ENCODE peak calls at places on chromosomes 11 and 22, in six cellular contexts. M, I, H, W, V and O are unnamed samples. For H3K36me3, the result is how much of the 10 kb centered on the place peaks cover.

GRCh38 chr11:31783264-31783663 is 27.9 kb downstream of the PAX6 start:
- DNase-seq in M (no peak), I (no peak), H (no peak), W (no peak), V (no peak), O (no peak)

GRCh38 chr11:128208329-128209220 is 378.8 kb downstream of the ETS1 start:
- DNase-seq in M (no peak), I (no peak), H (peak), W (peak), V (peak), O (no peak)

GRCh38 chr22:24444729-24445466 is 17.5 kb downstream of the ADORA2A start:
- DNase-seq in M (no peak), I (no peak), H (no peak), W (no peak), V (no peak), O (no peak)

GRCh38 chr11:124916370-124916710 is 2.7 kb upstream of the HEPN1 start:
- DNase-seq in M (no peak), I (no peak), H (no peak), W (no peak), V (no peak), O (no peak)

GRCh38 chr11:110123003-110123402 is 29.8 kb downstream of the ZC3H12C start:
- DNase-seq in M (no peak), I (no peak), H (peak), W (peak), V (peak), O (no peak)

GRCh38 chr11:73971175-73971719 is 11.4 kb downstream of the UCP2 start:
- DNase-seq in M (peak), I (peak), H (no peak), W (no peak), V (no peak), O (no peak)

GRCh38 chr11:75430692-75431532 is 2.1 kb downstream of the KLHL35 start:
- DNase-seq in M (no peak), I (peak), H (no peak), W (no peak), V (no peak), O (no peak)

GRCh38 chr11:36149538-36150242 is 139.5 kb downstream of the COMMD9 start:
- DNase-seq in M (peak), I (no peak), H (peak), W (peak), V (peak), O (no peak)

GRCh38 chr22:46738961-46739870 is 1.2 kb upstream of the CERK start:
- DNase-seq in M (peak), I (no peak), H (peak), W (peak), V (peak), O (peak)

GRCh38 chr11:2271327-2272240 is 1.2 kb upstream of the ASCL2 start:
- DNase-seq in M (peak), I (no peak), H (no peak), W (no peak), V (no peak), O (no peak)

GRCh38 chr11:76251223-76251575 is 44.9 kb upstream of the WNT11 start:
- DNase-seq in M (no peak), I (no peak), H (peak), W (no peak), V (no peak), O (no peak)

GRCh38 chr11:86228967-86229330 is 15.6 kb upstream of the EED start:
- DNase-seq in M (no peak), I (no peak), H (no peak), W (no peak), V (no peak), O (no peak)

GRCh38 chr11:69686452-69686851 is 11.3 kb upstream of the LTO1 start:
- DNase-seq in M (peak), I (no peak), H (no peak), W (no peak), V (no peak), O (no peak)

GRCh38 chr11:68341557-68342458 is 29.4 kb downstream of the LRP5 start:
- DNase-seq in M (peak), I (no peak), H (no peak), W (no peak), V (no peak), O (no peak)

GRCh38 chr11:107272561-107272960 is 185.1 kb downstream of the CWF19L2 start:
- DNase-seq in M (no peak), I (no peak), H (no peak), W (no peak), V (no peak), O (no peak)

GRCh38 chr22:33302049-33302545 is 243.9 kb upstream of the SYN3 start:
- DNase-seq in M (peak), I (no peak), H (peak), W (peak), V (peak), O (peak)

GRCh38 chr11:102513869-102514268 is 16.7 kb downstream of the MMP7 start:
- DNase-seq in M (no peak), I (no peak), H (peak), W (peak), V (peak), O (no peak)

GRCh38 chr11:112728716-112729115 is 232.5 kb upstream of the NCAM1 start:
- DNase-seq in M (no peak), I (no peak), H (no peak), W (no peak), V (no peak), O (no peak)

GRCh38 chr11:112555491-112556364 is 295.1 kb upstream of the PLET1 start:
- DNase-seq in M (peak), I (peak), H (peak), W (peak), V (peak), O (peak)

GRCh38 chr22:47318041-47318737 is 555.7 kb downstream of the TBC1D22A start:
- DNase-seq in M (no peak), I (no peak), H (no peak), W (no peak), V (no peak), O (no peak)

GRCh38 chr11:1514349-1515061 is 27.9 kb upstream of the MOB2 start:
- DNase-seq in M (no peak), I (peak), H (no peak), W (peak), V (no peak), O (no peak)

GRCh38 chr11:2175659-2176058 is 4.0 kb upstream of the TH start:
- DNase-seq in M (no peak), I (no peak), H (peak), W (peak), V (peak), O (no peak)

GRCh38 chr11:131980878-131981668 is 610.7 kb downstream of the NTM start:
- DNase-seq in M (no peak), I (no peak), H (peak), W (peak), V (no peak), O (no peak)

GRCh38 chr22:18056802-18057474 is 20.9 kb upstream of the PEX26 start:
- DNase-seq in M (no peak), I (no peak), H (peak), W (no peak), V (no peak), O (no peak)

GRCh38 chr11:133927690-133928627 is 28.8 kb downstream of the IGSF9B start:
- DNase-seq in M (peak), I (peak), H (peak), W (peak), V (peak), O (peak)

GRCh38 chr11:19601235-19601634 is 111.4 kb upstream of the NAV2 start:
- DNase-seq in M (no peak), I (no peak), H (no peak), W (no peak), V (no peak), O (no peak)

GRCh38 chr11:77213589-77214428 is 85.8 kb downstream of the MYO7A start:
- DNase-seq in M (peak), I (no peak), H (no peak), W (no peak), V (no peak), O (no peak)

GRCh38 chr11:78742430-78742829 is 167.8 kb upstream of the NARS2 start:
- DNase-seq in M (no peak), I (no peak), H (peak), W (peak), V (peak), O (no peak)

GRCh38 chr11:59112494-59112893 is 5.5 kb downstream of the FAM111B start:
- DNase-seq in M (no peak), I (no peak), H (peak), W (peak), V (peak), O (no peak)
- H3K36me3 ChIP-seq in M (under half), I (under half), H (under half), W (under half), V (under half), O (under half)

GRCh38 chr22:45171830-45172229 is 8.1 kb downstream of the NUP50 start:
- DNase-seq in M (no peak), I (no peak), H (no peak), W (no peak), V (no peak), O (no peak)

GRCh38 chr22:45170001-45170466 is 6.3 kb downstream of the NUP50 start:
- DNase-seq in M (no peak), I (no peak), H (no peak), W (peak), V (peak), O (no peak)

DNA sequence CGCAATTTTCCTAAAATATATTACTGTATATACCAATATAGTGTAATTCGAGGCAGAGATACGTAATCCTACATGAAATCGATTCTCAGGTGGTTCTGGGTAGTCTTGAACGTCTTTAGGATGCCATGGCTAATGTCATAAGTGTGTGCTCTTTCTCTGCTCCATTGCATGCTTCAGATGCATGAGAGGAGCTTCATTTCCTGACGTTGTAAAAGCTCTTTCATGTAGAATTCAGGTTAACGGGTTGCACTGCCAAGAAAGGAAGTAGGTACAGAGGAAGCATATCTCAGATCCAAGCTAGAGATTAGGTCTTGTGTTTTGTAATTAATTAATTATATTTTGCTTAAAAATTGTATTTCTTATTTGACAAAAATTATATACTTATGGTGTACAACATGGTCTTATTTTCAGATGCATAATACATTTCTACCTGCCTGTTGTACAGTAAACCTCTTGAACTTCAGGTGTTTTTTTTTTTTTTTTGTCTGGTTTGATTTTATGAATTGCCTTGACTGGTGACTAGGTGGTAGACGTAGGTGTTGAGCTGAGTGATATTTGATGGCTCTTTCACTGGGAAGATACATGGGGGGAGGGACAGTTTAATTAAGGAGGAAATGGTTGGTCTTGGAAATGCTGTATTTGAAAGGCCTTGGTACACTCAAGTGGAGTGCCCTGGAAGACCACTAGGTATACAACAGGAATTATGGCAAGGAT is 9.3 kb downstream of the NUP50 start:
- DNase-seq in M (no peak), I (no peak), H (no peak), W (no peak), V (no peak), O (no peak)
- H3K36me3 ChIP-seq in M (under half), I (under half), H (half or more), W (under half), V (half or more), O (under half)

DNA sequence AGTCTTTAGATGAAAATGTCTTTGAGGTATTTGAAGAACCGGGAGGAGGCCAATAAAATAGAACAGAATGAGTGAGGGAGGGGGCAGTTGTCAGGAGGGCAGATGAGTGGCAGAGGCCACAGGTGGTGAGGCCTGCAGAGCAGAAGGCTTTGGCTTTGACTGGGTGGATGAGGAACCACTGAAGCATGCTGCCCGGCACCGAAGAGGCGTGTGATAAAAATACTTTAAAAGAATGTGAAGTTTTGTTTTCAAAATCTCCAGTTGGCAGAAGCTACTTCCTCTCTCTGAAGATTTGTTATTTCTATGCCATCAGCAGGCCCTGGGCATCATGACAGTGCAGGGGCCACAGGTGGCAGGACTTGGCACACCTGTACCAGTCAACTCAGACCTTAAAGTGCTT is 6.3 kb downstream of the MS4A12 start:
- DNase-seq in M (no peak), I (no peak), H (peak), W (no peak), V (no peak), O (no peak)
- H3K36me3 ChIP-seq in M (under half), I (under half), H (under half), W (under half), V (under half), O (under half)

GRCh38 chr22:42808516-42808915 is 48.6 kb downstream of the ARFGAP3 start:
- DNase-seq in M (no peak), I (no peak), H (no peak), W (no peak), V (no peak), O (no peak)

GRCh38 chr22:42814215-42814614 is 42.9 kb downstream of the ARFGAP3 start:
- DNase-seq in M (no peak), I (no peak), H (no peak), W (no peak), V (no peak), O (no peak)

GRCh38 chr22:42813501-42813900 is 43.6 kb downstream of the ARFGAP3 start:
- DNase-seq in M (no peak), I (no peak), H (peak), W (no peak), V (no peak), O (no peak)

GRCh38 chr22:42814616-42815015 is 42.5 kb downstream of the ARFGAP3 start:
- DNase-seq in M (no peak), I (no peak), H (no peak), W (no peak), V (no peak), O (no peak)

GRCh38 chr22:42811510-42811909 is 45.6 kb downstream of the ARFGAP3 start:
- DNase-seq in M (no peak), I (no peak), H (no peak), W (no peak), V (no peak), O (no peak)
- H3K36me3 ChIP-seq in M (under half), I (under half), H (half or more), W (under half), V (half or more), O (under half)

GRCh38 chr11:34970033-34970432 is 53.6 kb downstream of the PDHX start:
- DNase-seq in M (no peak), I (no peak), H (no peak), W (no peak), V (no peak), O (no peak)
- H3K36me3 ChIP-seq in M (under half), I (under half), H (under half), W (under half), V (under half), O (under half)